ENCODE peak calls at places on chromosomes 4 and X, in seven cellular contexts. H is DMS 273 treated with DMSO at 0.1 percent for 48 hours; R is AG08396; A is A673; O is A172; W is activated T-helper 1 cell treated with anti-CD3 and anti-CD28 coated beads, Interleukin-12 subunit alpha, Interleukin-12 subunit beta, Interleukin-2, Interleukin-4 antibody, amounts not matched to agents 30 ng/mL and 10 ng/mL and 1 ng/mL, durations not matched to agents 14 hours and 24 hours and 36 hours; K is posterior vena cava. G is an unnamed sample.

GRCh38 chr4:39032218-39033085 is at the start of gene TMEM156:
- DNase-seq in H (no peak), R (no peak), A (no peak), O (peak; percentile 48), W (no peak), K (no peak), G (peak; percentile 38)

GRCh38 chr4:178142724-178143123 is 700.5 kb upstream of the AGA start:
- DNase-seq in H (no peak), R (no peak), A (no peak), O (no peak), W (no peak), K (no peak), G (no peak)

GRCh38 chr4:53508446-53508845 is 82.8 kb downstream of the LNX1 start:
- DNase-seq in H (no peak), R (peak; percentile 43), A (no peak), O (peak; percentile 40), W (no peak), K (no peak), G (no peak)

GRCh38 chr4:7985072-7985471 is 45.4 kb upstream of the AFAP1 start:
- DNase-seq in H (no peak), R (no peak), A (no peak), O (no peak), W (no peak), K (no peak), G (no peak)

GRCh38 chrX:80237072-80237471 is 183.2 kb upstream of the TENT5D start:
- DNase-seq in H (no peak), R (no peak), A (peak; percentile 6), O (no peak), W (no peak), K (no peak), G (no peak)

GRCh38 chrX:72128881-72129280 is 2.8 kb downstream of the RTL5 start:
- DNase-seq in H (peak; percentile 29), R (peak; percentile 26), A (peak; percentile 50), O (no peak), W (no peak), K (no peak), G (peak; percentile 23)

GRCh38 chr4:5955856-5956255 is 62.4 kb downstream of the C4orf50 start:
- DNase-seq in H (no peak), R (no peak), A (no peak), O (peak; percentile 39), W (no peak), K (no peak), G (no peak)

GRCh38 chr4:99723555-99724450 is 66.2 kb upstream of the C4orf54 start:
- DNase-seq in H (peak; percentile 23), R (peak; percentile 65), A (peak; percentile 8), O (peak; percentile 82), W (no peak), K (no peak), G (no peak)

GRCh38 chr4:139457318-139457717 is 3.4 kb downstream of the RAB33B start:
- DNase-seq in H (no peak), R (no peak), A (no peak), O (no peak), W (no peak), K (no peak), G (no peak)